ENCODE peak calls at places on chromosome 3, in five cellular contexts. Z is body of pancreas, A is mammary epithelial cell, P is lower leg skin, S is cardiac muscle cell. U is an unnamed sample.

GRCh38 chr3:85007195-85008094 is 48.7 kb downstream of the CADM2 start:
- DNase-seq in A (no peak), P (no peak), S (no peak), Z (peak), U (no peak)

GRCh38 chr3:126208182-126208581 is 27.8 kb upstream of the ALDH1L1 start:
- DNase-seq in P (no peak), A (no peak), Z (no peak), S (no peak), U (no peak)

GRCh38 chr3:165523801-165524200 is 313.4 kb downstream of the BCHE start:
- DNase-seq in S (no peak), A (peak), Z (no peak), P (no peak), U (no peak)

GRCh38 chr3:100802126-100802525 is 92.8 kb downstream of the TFG start:
- DNase-seq in A (no peak), S (no peak), Z (no peak), P (no peak), U (no peak)

GRCh38 chr3:29764603-29765254 is 483.9 kb downstream of the RBMS3 start:
- DNase-seq in S (no peak), P (no peak), Z (peak), A (peak), U (no peak)

GRCh38 chr3:128999104-128999503 is 2.0 kb upstream of the EFCC1 start:
- DNase-seq in S (no peak), Z (no peak), A (no peak), P (no peak), U (no peak)

GRCh38 chr3:158539414-158540014 is 31.5 kb upstream of the MLF1 start:
- DNase-seq in Z (peak), S (peak), P (no peak), A (peak), U (peak)

GRCh38 chr3:161390200-161390599 is 18.9 kb upstream of the SPTSSB start:
- DNase-seq in A (no peak), S (no peak), P (no peak), Z (no peak), U (no peak)

GRCh38 chr3:69384379-69384778 is 1.5 kb downstream of the FRMD4B start:
- DNase-seq in Z (no peak), P (no peak), S (no peak), A (no peak), U (no peak)

GRCh38 chr3:145145461-145145860 is 1015.5 kb downstream of the PLOD2 start:
- DNase-seq in S (no peak), A (no peak), Z (no peak), P (no peak), U (no peak)

GRCh38 chr3:156553705-156554356 is 1.1 kb downstream of the SSR3 start:
- DNase-seq in A (peak), S (no peak), Z (peak), P (no peak), U (no peak)

GRCh38 chr3:69869643-69870042 is 129.9 kb upstream of the SAMMSON start:
- DNase-seq in P (no peak), A (no peak), S (no peak), Z (no peak), U (no peak)

GRCh38 chr3:129440648-129441190 is 695 bp downstream of the IFT122 start:
- DNase-seq in S (no peak), P (no peak), Z (no peak), A (peak), U (no peak)

GRCh38 chr3:42205800-42206514 is 60.0 kb downstream of the CCK start:
- DNase-seq in S (no peak), A (no peak), P (no peak), Z (no peak), U (no peak)

GRCh38 chr3:24963762-24964625 is 464.1 kb upstream of the RARB start:
- DNase-seq in A (peak), Z (no peak), P (no peak), S (peak), U (no peak)

GRCh38 chr3:132344666-132345280 is 27.6 kb downstream of the ACP3 start:
- DNase-seq in A (peak), Z (no peak), S (no peak), P (no peak), U (no peak)

GRCh38 chr3:194565597-194566190 is 67.5 kb downstream of the TMEM44 start:
- DNase-seq in Z (no peak), P (no peak), A (no peak), S (no peak), U (no peak)

GRCh38 chr3:42191443-42191747 is 74.6 kb downstream of the CCK start:
- DNase-seq in Z (no peak), A (no peak), S (no peak), P (no peak), U (peak)

GRCh38 chr3:52232279-52233107 is 6.5 kb downstream of the TWF2 start:
- DNase-seq in P (no peak), Z (no peak), A (no peak), S (no peak), U (no peak)

GRCh38 chr3:121431717-121432517 is 113.9 kb downstream of the POLQ start:
- DNase-seq in P (no peak), A (peak), S (no peak), Z (peak), U (no peak)

GRCh38 chr3:11720220-11721113 is 76.8 kb upstream of the VGLL4 start:
- DNase-seq in S (peak), P (peak), Z (peak), A (peak), U (peak)

GRCh38 chr3:113241292-113242033 is 30.1 kb downstream of the BOC start:
- DNase-seq in A (no peak), Z (no peak), S (peak), P (peak), U (peak)

GRCh38 chr3:116930786-116931185 is 221.2 kb downstream of the TUSC7 start:
- DNase-seq in A (no peak), Z (no peak), P (no peak), S (no peak), U (no peak)

GRCh38 chr3:116078561-116078960 is 366.7 kb downstream of the LSAMP start:
- DNase-seq in Z (no peak), P (no peak), S (no peak), A (no peak), U (no peak)

GRCh38 chr3:128473180-128473519 is 6.5 kb upstream of the DNAJB8 start:
- DNase-seq in S (no peak), A (no peak), Z (peak), P (no peak), U (peak)

GRCh38 chr3:57545636-57546268 is 1.6 kb upstream of the DNAH12 start:
- DNase-seq in S (no peak), P (no peak), A (no peak), Z (peak), U (no peak)

GRCh38 chr3:27160146-27160545 is 209.0 kb downstream of the NEK10 start:
- DNase-seq in P (no peak), A (no peak), S (no peak), Z (no peak), U (no peak)

GRCh38 chr3:80040113-80040512 is 272.3 kb upstream of the ROBO1 start:
- DNase-seq in S (no peak), Z (no peak), P (no peak), A (no peak), U (no peak)

GRCh38 chr3:196941846-196942225 is 492 bp downstream of the NCBP2 start:
- DNase-seq in S (peak), P (no peak), Z (peak), A (no peak), U (no peak)

GRCh38 chr3:31980530-31981205 is 394 bp downstream of the OSBPL10 start:
- DNase-seq in A (peak), Z (peak), P (peak), S (peak), U (peak)

DNA sequence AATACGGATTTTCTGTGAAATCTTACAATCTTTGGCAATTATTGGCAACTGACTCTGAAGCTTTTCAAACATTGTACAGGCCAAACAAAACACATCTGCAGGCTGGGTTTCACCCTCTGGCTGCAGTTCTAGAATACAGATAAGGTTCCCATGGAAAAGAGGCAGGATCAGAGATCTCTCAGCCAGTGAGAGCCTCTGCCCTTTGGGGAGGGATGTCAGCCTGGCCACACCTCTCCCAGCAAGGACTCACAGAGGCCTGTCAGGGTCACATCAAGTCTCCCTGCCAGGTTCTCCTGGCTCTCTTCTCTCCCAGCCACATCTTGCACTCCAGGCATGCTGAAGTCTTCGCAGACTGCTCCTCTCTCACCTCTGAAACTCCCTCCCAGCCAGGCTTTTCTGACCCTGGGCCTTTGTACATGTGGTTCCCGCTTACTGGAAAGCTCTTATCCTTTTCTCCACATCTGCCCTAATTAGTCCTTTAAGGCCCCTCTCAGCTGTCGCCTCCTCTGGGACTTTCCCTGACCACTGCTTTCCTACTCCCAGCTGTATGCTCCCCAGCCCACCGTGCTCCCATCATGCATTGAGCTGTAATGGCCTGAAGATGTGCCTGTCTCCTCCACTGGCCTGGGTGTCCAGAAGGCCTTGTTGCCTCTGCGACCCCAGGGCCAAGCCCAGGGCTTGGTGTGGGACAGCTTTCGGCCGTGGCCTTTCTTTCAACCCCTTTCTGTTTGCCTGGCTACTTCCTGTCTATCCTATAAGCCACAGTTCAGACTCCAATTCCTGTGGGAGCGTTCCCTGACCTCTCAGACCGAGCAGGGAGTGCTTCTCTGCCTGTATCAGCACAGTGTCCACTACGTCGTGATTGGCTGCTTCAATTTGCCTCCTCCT is 4.3 kb downstream of the RBP1 start:
- DNase-seq in Z (peak), S (peak), A (peak), P (no peak), U (peak)
- H3K4me3 ChIP-seq in Z (no peak), S (no peak), A (no peak), P (no peak), U (no peak)

GRCh38 chr3:15502616-15503015 is 18.9 kb downstream of the COLQ start:
- DNase-seq in S (no peak), Z (no peak), A (no peak), P (no peak), U (no peak)
- H3K4me3 ChIP-seq in S (no peak), Z (no peak), A (no peak), P (no peak), U (no peak)

GRCh38 chr3:83317605-83318004 is 1556.2 kb upstream of the GBE1 start:
- DNase-seq in A (no peak), S (no peak), P (no peak), Z (no peak), U (no peak)

GRCh38 chr3:83320726-83321125 is 1559.3 kb upstream of the GBE1 start:
- DNase-seq in A (no peak), P (no peak), S (no peak), Z (no peak), U (no peak)

GRCh38 chr3:83321457-83321856 is 1560.0 kb upstream of the GBE1 start:
- DNase-seq in A (no peak), P (no peak), Z (no peak), S (no peak), U (no peak)

GRCh38 chr3:83321891-83322290 is 1560.4 kb upstream of the GBE1 start:
- DNase-seq in Z (no peak), P (no peak), S (no peak), A (no peak), U (no peak)
- H3K4me3 ChIP-seq in Z (no peak), P (no peak), S (no peak), A (no peak), U (no peak)

GRCh38 chr3:36380171-36381031 is at the start of gene STAC:
- DNase-seq in P (peak), S (peak), Z (no peak), A (peak), U (no peak)

DNA sequence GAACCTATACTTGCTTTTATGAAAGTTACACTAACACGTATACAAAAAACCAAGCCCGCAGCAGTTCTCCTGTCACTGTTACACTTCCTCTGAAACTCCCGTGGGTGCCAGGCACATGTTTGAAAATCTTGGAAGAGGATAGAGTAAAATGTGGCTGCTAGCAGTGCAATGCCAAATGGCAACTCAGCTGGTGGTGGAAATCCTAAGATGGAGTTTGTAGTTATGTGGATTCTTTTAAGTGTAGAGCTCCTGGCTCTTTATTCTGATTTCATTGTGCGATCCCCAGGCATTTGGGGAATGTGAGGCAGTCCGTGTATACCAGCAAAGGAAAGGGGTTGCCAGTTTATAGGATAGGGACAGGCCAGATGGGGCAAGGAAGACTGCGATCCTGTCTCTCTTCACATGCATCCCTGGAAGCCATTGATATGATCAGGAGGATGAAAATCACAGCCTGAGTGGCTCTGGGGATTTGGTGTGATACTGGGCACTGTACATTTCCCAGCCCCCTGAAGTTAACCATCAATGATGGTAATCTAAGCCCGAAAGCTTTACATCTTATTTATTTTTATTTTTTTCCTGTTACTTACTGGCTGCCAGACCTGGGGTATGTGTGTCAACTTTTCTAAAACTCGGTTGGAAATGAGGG is 1.1 kb downstream of the STAC start:
- DNase-seq in P (no peak), S (no peak), Z (no peak), A (no peak), U (no peak)
- H3K4me3 ChIP-seq in P (no peak), S (peak), Z (no peak), A (peak), U (no peak)

GRCh38 chr3:192514081-192514753 is 213.1 kb downstream of the FGF12 start:
- DNase-seq in S (peak), Z (peak), A (peak), P (no peak), U (peak)
- H3K4me3 ChIP-seq in S (peak), Z (peak), A (peak), P (no peak), U (peak)

GRCh38 chr3:18080198-18080689 is 337.8 kb upstream of the TBC1D5 start:
- DNase-seq in Z (no peak), S (peak), P (no peak), A (peak), U (no peak)
- H3K4me3 ChIP-seq in Z (no peak), S (no peak), P (no peak), A (no peak), U (no peak)

DNA sequence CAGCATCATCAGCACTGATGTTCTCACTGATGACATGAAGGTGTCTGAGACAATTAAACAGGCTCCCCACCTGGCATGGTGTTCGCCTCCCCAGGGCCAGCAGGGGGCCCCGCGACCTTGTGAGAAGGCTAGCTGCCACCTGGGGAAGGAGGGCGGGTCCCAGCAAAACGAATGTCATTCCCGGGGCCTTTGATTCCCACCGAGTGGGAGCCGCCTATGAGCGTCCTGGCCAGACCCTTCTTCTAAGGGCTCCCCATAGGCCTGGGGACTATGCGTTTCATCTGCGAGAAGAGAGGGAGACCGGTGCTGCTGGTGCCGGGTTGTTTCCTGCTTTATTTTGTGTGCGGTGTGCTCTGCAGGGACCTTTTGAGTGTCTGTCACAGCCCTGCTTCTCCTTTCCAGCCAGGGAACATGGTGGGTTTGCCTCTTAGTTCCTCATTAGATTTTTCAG is 20.5 kb upstream of the MINDY4B start:
- DNase-seq in P (no peak), A (peak), S (peak), Z (peak), U (peak)
- H3K4me3 ChIP-seq in P (no peak), A (no peak), S (no peak), Z (no peak), U (no peak)

DNA sequence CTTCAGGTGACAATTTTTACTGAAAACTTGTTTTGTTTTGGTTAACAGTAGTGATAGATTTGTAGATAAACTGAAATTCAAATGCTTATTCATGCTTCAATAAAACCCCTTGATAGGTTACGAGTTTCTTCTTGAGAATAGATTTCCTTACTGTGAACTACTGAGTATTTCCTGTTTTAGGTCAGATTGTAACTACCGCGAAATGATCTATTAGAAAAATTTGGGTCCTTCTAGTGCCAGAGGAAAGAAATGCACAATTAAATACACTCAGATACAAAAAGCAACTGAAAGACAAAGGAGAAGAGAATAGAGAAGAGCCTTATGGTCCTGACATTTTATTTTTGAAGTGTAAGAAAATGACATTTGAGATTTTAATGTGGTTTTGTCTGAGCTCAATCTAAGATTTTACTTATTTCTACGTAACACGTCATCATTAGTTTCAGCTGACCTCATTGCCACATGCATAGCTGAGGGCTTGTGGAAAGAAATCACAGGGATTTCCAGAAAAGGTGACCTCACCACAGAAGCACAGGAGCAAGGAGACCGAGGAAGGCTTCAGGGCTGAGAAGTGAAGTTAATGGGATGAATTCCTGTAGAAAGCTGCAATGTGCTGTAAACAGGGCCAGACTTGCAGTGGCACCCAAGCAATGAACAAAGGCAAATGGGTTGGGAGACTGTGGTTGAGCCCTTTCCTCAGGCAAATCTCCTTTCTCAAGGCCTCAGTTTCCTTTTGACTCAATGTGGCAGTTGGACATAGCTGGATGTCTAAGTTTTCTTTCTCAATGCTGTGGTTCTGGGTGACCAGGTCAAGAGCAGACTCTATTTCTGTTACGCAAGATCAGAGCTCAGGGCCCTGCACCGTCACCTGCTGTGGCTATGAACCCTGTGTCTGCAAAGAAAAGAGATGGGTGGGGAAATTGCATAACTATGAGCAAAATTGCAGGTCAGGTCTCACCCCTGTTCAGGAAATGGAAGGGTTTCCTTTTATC is 252.0 kb upstream of the TBL1XR1 start:
- DNase-seq in A (peak), S (no peak), Z (no peak), P (no peak), U (no peak)
- H3K4me3 ChIP-seq in A (no peak), S (no peak), Z (no peak), P (no peak), U (no peak)